ENCODE peak calls at places on chromosome 10, in four cellular contexts. One of them, this sample, is unnamed.

GRCh38 chr10:11705687-11706086 is 36.5 kb upstream of the ECHDC3 start:
- DNase-seq in WTC11: no peak
- DNase-seq in GM12878: no peak
- DNase-seq in K562: no peak
- DNase-seq in this sample: no peak

GRCh38 chr10:97669561-97669960 is 17.5 kb downstream of the AVPI1 start:
- DNase-seq in WTC11: no peak
- DNase-seq in GM12878: no peak
- DNase-seq in K562: no peak
- DNase-seq in this sample: no peak

GRCh38 chr10:25261571-25261970 is 86.8 kb downstream of the GPR158 start:
- DNase-seq in WTC11: no peak
- DNase-seq in GM12878: no peak
- DNase-seq in K562: no peak
- DNase-seq in this sample: no peak

GRCh38 chr10:14099885-14100284 is 230.8 kb downstream of the FRMD4A start:
- DNase-seq in WTC11: no peak
- DNase-seq in GM12878: no peak
- DNase-seq in K562: no peak
- DNase-seq in this sample: no peak

GRCh38 chr10:101066146-101066889 is 4.5 kb downstream of the KAZALD1 start:
- DNase-seq in WTC11: peak
- DNase-seq in GM12878: no peak
- DNase-seq in K562: peak
- DNase-seq in this sample: peak

GRCh38 chr10:132434405-132435005 is 37.5 kb downstream of the PWWP2B start:
- DNase-seq in WTC11: no peak
- DNase-seq in GM12878: no peak
- DNase-seq in K562: peak
- DNase-seq in this sample: no peak

GRCh38 chr10:49131507-49132385 is 2.1 kb downstream of the FAM170B start:
- DNase-seq in WTC11: no peak
- DNase-seq in GM12878: no peak
- DNase-seq in K562: no peak
- DNase-seq in this sample: no peak

GRCh38 chr10:106513328-106513727 is 651.2 kb downstream of the SORCS1 start:
- DNase-seq in WTC11: no peak
- DNase-seq in GM12878: no peak
- DNase-seq in K562: no peak
- DNase-seq in this sample: peak

GRCh38 chr10:101161494-101162299 is 30.6 kb downstream of the TLX1 start:
- DNase-seq in WTC11: peak
- DNase-seq in GM12878: peak
- DNase-seq in K562: peak
- DNase-seq in this sample: peak

GRCh38 chr10:84265378-84265777 is 20.5 kb downstream of the RGR start:
- DNase-seq in WTC11: no peak
- DNase-seq in GM12878: no peak
- DNase-seq in K562: no peak
- DNase-seq in this sample: no peak

GRCh38 chr10:110423650-110424049 is 74.1 kb upstream of the DUSP5 start:
- DNase-seq in WTC11: no peak
- DNase-seq in GM12878: no peak
- DNase-seq in K562: no peak
- DNase-seq in this sample: no peak

GRCh38 chr10:79241990-79242619 is 105.2 kb upstream of the PPIF start:
- DNase-seq in WTC11: peak
- DNase-seq in GM12878: no peak
- DNase-seq in K562: no peak
- DNase-seq in this sample: no peak

GRCh38 chr10:33760544-33760943 is 426.1 kb upstream of the NRP1 start:
- DNase-seq in WTC11: no peak
- DNase-seq in GM12878: no peak
- DNase-seq in K562: no peak
- DNase-seq in this sample: no peak

GRCh38 chr10:71193516-71193915 is 18.9 kb upstream of the UNC5B start:
- DNase-seq in WTC11: no peak
- DNase-seq in GM12878: no peak
- DNase-seq in K562: no peak
- DNase-seq in this sample: no peak

GRCh38 chr10:649798-650690 is 39.4 kb downstream of the DIP2C start:
- DNase-seq in WTC11: no peak
- DNase-seq in GM12878: no peak
- DNase-seq in K562: no peak
- DNase-seq in this sample: peak

GRCh38 chr10:42939237-42939636 is 137.6 kb upstream of the RET start:
- DNase-seq in WTC11: no peak
- DNase-seq in GM12878: no peak
- DNase-seq in K562: no peak
- DNase-seq in this sample: no peak

GRCh38 chr10:74227697-74228424 is 76.8 kb downstream of the ADK start:
- DNase-seq in WTC11: no peak
- DNase-seq in GM12878: peak
- DNase-seq in K562: no peak
- DNase-seq in this sample: no peak

DNA sequence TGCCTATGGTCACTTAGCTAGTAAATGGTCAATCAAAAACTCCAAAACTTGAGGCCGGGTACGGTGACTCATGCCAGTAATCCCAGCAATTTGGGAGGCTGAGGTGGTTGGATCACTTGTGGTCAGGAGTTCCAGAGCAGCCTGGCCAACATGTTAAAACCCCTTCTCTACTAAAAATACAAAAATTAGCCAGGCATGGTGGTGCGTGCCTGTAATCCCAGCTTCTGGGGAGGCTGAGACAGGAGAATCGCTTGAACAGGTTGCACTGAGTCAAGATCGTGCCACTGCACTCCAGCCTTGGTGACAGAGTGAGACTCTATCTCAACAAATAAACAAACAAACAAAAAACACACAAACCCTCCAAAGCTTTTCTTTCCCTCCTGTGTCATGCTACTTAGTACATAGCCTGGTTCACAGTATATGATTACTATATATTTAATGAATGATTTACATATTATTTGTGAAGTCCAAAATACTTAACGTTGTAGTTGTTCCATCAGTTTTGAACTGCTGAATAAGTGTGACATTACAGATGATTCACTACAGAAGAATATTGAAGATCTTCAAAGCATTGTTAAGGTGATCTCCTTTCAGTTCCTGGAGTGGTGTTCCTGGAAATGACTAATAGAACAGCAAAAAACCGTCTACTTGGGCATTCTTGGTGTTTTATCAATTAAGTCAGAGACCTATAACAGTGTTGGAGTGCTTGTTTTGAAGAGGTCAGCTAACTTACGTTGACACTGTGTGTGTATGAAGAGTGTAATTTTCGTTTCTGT is 72.9 kb downstream of the ADK start:
- DNase-seq in WTC11: no peak
- DNase-seq in GM12878: no peak
- DNase-seq in K562: no peak
- DNase-seq in this sample: no peak
- TF ChIP-seq TCF7 in WTC11: no peak
- TF ChIP-seq TCF7 in GM12878: peak
- TF ChIP-seq TCF7 in K562: no peak
- TF ChIP-seq TCF7 in this sample: no peak

GRCh38 chr10:17921378-17921777 is 30.3 kb upstream of the SLC39A12 start:
- DNase-seq in WTC11: no peak
- DNase-seq in GM12878: no peak
- DNase-seq in K562: no peak
- DNase-seq in this sample: no peak

GRCh38 chr10:17918187-17918903 is 33.4 kb upstream of the SLC39A12 start:
- DNase-seq in WTC11: no peak
- DNase-seq in GM12878: no peak
- DNase-seq in K562: no peak
- DNase-seq in this sample: no peak

DNA sequence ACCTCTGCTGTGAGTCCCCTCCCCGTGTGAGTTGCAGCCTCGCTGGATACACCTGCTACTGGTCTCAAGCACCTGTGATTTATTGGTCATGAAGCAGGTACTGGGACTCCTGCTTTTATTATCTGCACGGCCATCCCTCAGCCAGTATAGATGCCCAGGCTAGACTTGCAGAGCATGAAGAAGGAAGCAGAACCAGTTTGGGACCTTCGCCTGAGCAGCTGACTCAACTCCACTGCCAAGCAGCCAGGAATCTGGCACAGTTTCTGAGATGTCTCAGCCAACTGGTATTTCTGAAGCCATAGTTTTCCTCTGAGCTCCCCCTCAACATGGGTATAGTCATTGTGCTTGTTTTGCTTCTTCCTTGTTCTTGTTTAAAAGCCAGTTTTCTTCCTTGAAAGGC is 28.0 kb upstream of the SLC39A12 start:
- DNase-seq in WTC11: no peak
- DNase-seq in GM12878: no peak
- DNase-seq in K562: no peak
- DNase-seq in this sample: no peak
- TF ChIP-seq TCF7 in WTC11: no peak
- TF ChIP-seq TCF7 in GM12878: no peak
- TF ChIP-seq TCF7 in K562: no peak
- TF ChIP-seq TCF7 in this sample: no peak

GRCh38 chr10:52337225-52337624 is 23.1 kb downstream of the DKK1 start:
- DNase-seq in WTC11: no peak
- DNase-seq in GM12878: no peak
- DNase-seq in K562: no peak
- DNase-seq in this sample: no peak

GRCh38 chr10:52335665-52336064 is 21.6 kb downstream of the DKK1 start:
- DNase-seq in WTC11: no peak
- DNase-seq in GM12878: no peak
- DNase-seq in K562: no peak
- DNase-seq in this sample: no peak

GRCh38 chr10:52331759-52332364 is 17.8 kb downstream of the DKK1 start:
- DNase-seq in WTC11: no peak
- DNase-seq in GM12878: no peak
- DNase-seq in K562: no peak
- DNase-seq in this sample: no peak

GRCh38 chr10:52334595-52334994 is 20.5 kb downstream of the DKK1 start:
- DNase-seq in WTC11: no peak
- DNase-seq in GM12878: no peak
- DNase-seq in K562: no peak
- DNase-seq in this sample: peak

DNA sequence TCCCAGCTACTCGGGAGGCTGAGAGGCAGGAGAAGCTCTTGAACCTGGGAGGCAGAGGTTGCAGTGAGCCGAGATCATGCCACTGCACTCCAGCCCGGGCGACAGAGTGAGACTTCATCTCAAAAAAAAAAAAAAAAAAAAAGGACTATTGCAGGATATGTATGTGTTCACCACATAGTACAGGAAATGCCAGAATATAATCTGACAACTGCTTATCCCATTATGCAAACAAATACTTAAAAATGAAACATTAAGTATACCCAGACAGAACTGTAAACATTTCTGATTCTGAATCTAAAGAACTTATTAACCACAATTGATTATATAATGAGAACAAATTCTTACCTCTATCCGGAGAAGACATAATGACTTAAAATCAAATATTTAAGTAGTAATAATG is 18.7 kb downstream of the DKK1 start:
- DNase-seq in WTC11: no peak
- DNase-seq in GM12878: no peak
- DNase-seq in K562: no peak
- DNase-seq in this sample: no peak
- TF ChIP-seq TCF7 in WTC11: no peak
- TF ChIP-seq TCF7 in GM12878: no peak
- TF ChIP-seq TCF7 in K562: no peak
- TF ChIP-seq TCF7 in this sample: no peak

DNA sequence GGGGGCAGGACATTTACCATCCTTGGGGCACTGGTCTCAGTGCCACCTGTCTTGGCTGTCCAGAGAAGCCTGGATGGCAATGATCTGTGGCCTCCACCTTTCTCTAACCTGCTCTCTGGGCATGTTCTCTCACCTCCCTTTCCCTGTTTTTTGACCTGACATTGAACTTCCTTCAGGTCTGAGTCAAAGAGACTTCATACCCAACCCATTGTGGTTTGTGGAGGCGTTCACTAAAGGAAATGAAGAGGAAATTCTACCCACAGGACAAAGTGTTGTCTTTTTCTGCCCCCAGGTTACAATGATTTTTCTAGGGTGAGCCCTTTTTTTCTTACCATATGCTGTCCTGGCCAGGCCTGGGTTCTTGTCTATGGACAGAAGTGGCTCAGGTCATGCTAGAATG is 76.6 kb downstream of the CYP26A1 start:
- DNase-seq in WTC11: no peak
- DNase-seq in GM12878: no peak
- DNase-seq in K562: no peak
- DNase-seq in this sample: no peak
- TF ChIP-seq TCF7 in WTC11: no peak
- TF ChIP-seq TCF7 in GM12878: no peak
- TF ChIP-seq TCF7 in K562: no peak
- TF ChIP-seq TCF7 in this sample: no peak

This sample was measured in HepG2.